ENCODE peak calls at places on chromosomes 11 and 22, in seven cellular contexts. One of them, this sample, is unnamed.

GRCh38 chr22:31247726-31248125 is 35.6 kb downstream of the LIMK2 start:
- DNase-seq in amniotic stem cell: no peak
- DNase-seq in GM12864: no peak
- DNase-seq in non-pigmented ciliary epithelial cell: no peak
- DNase-seq in KG1: no peak
- DNase-seq in activated CD8-positive, alpha-beta memory T cell treated with anti-CD3 and anti-CD28 coated beads, Interleukin-2, amount 10 ng/mL, durations not matched to agents 7 days and 5 days: no peak
- DNase-seq in ACHN: no peak
- DNase-seq in this sample: no peak

GRCh38 chr11:61146413-61146812 is 14.8 kb downstream of the VPS37C start:
- DNase-seq in ACHN: no peak
- DNase-seq in GM12864: no peak
- DNase-seq in KG1: no peak
- DNase-seq in non-pigmented ciliary epithelial cell: no peak
- DNase-seq in amniotic stem cell: no peak
- DNase-seq in activated CD8-positive, alpha-beta memory T cell treated with anti-CD3 and anti-CD28 coated beads, Interleukin-2, amount 10 ng/mL, durations not matched to agents 7 days and 5 days: no peak
- DNase-seq in this sample: no peak

GRCh38 chr11:126229782-126230540 is 18.4 kb downstream of the FAM118B start:
- DNase-seq in GM12864: no peak
- DNase-seq in activated CD8-positive, alpha-beta memory T cell treated with anti-CD3 and anti-CD28 coated beads, Interleukin-2, amount 10 ng/mL, durations not matched to agents 7 days and 5 days: no peak
- DNase-seq in ACHN: no peak
- DNase-seq in amniotic stem cell: no peak
- DNase-seq in KG1: no peak
- DNase-seq in non-pigmented ciliary epithelial cell: no peak
- DNase-seq in this sample: no peak

GRCh38 chr11:81792416-81792815 is 941.2 kb downstream of the FAM181B start:
- DNase-seq in ACHN: no peak
- DNase-seq in non-pigmented ciliary epithelial cell: no peak
- DNase-seq in GM12864: no peak
- DNase-seq in amniotic stem cell: no peak
- DNase-seq in KG1: no peak
- DNase-seq in activated CD8-positive, alpha-beta memory T cell treated with anti-CD3 and anti-CD28 coated beads, Interleukin-2, amount 10 ng/mL, durations not matched to agents 7 days and 5 days: no peak
- DNase-seq in this sample: no peak

GRCh38 chr22:28299760-28300159 is 379.9 kb downstream of the TTC28 start:
- DNase-seq in KG1: no peak
- DNase-seq in activated CD8-positive, alpha-beta memory T cell treated with anti-CD3 and anti-CD28 coated beads, Interleukin-2, amount 10 ng/mL, durations not matched to agents 7 days and 5 days: no peak
- DNase-seq in ACHN: no peak
- DNase-seq in GM12864: no peak
- DNase-seq in non-pigmented ciliary epithelial cell: no peak
- DNase-seq in amniotic stem cell: no peak
- DNase-seq in this sample: no peak

GRCh38 chr11:115286614-115287013 is 217.6 kb downstream of the CADM1 start:
- DNase-seq in ACHN: no peak
- DNase-seq in amniotic stem cell: no peak
- DNase-seq in GM12864: no peak
- DNase-seq in activated CD8-positive, alpha-beta memory T cell treated with anti-CD3 and anti-CD28 coated beads, Interleukin-2, amount 10 ng/mL, durations not matched to agents 7 days and 5 days: no peak
- DNase-seq in KG1: no peak
- DNase-seq in non-pigmented ciliary epithelial cell: no peak
- DNase-seq in this sample: no peak

GRCh38 chr11:10528121-10528520 is 12.9 kb downstream of the RNF141 start:
- DNase-seq in non-pigmented ciliary epithelial cell: no peak
- DNase-seq in GM12864: no peak
- DNase-seq in activated CD8-positive, alpha-beta memory T cell treated with anti-CD3 and anti-CD28 coated beads, Interleukin-2, amount 10 ng/mL, durations not matched to agents 7 days and 5 days: no peak
- DNase-seq in ACHN: no peak
- DNase-seq in amniotic stem cell: no peak
- DNase-seq in KG1: no peak
- DNase-seq in this sample: no peak

GRCh38 chr11:118615996-118616395 is 8.6 kb downstream of the PHLDB1 start:
- DNase-seq in ACHN: no peak
- DNase-seq in non-pigmented ciliary epithelial cell: no peak
- DNase-seq in KG1: no peak
- DNase-seq in activated CD8-positive, alpha-beta memory T cell treated with anti-CD3 and anti-CD28 coated beads, Interleukin-2, amount 10 ng/mL, durations not matched to agents 7 days and 5 days: no peak
- DNase-seq in amniotic stem cell: no peak
- DNase-seq in GM12864: no peak
- DNase-seq in this sample: no peak

GRCh38 chr11:1870721-1871466 is 18.0 kb downstream of the LSP1 start:
- DNase-seq in ACHN: no peak
- DNase-seq in activated CD8-positive, alpha-beta memory T cell treated with anti-CD3 and anti-CD28 coated beads, Interleukin-2, amount 10 ng/mL, durations not matched to agents 7 days and 5 days: peak; percentile 71
- DNase-seq in KG1: no peak
- DNase-seq in GM12864: no peak
- DNase-seq in non-pigmented ciliary epithelial cell: no peak
- DNase-seq in amniotic stem cell: no peak
- DNase-seq in this sample: peak; percentile 36

GRCh38 chr22:37555029-37555428 is 5.3 kb upstream of the CDC42EP1 start:
- DNase-seq in GM12864: no peak
- DNase-seq in amniotic stem cell: no peak
- DNase-seq in ACHN: no peak
- DNase-seq in activated CD8-positive, alpha-beta memory T cell treated with anti-CD3 and anti-CD28 coated beads, Interleukin-2, amount 10 ng/mL, durations not matched to agents 7 days and 5 days: no peak
- DNase-seq in KG1: no peak
- DNase-seq in non-pigmented ciliary epithelial cell: no peak
- DNase-seq in this sample: no peak

GRCh38 chr11:8086001-8086479 is 5.0 kb downstream of the TUB start:
- DNase-seq in GM12864: no peak
- DNase-seq in ACHN: no peak
- DNase-seq in activated CD8-positive, alpha-beta memory T cell treated with anti-CD3 and anti-CD28 coated beads, Interleukin-2, amount 10 ng/mL, durations not matched to agents 7 days and 5 days: no peak
- DNase-seq in amniotic stem cell: no peak
- DNase-seq in non-pigmented ciliary epithelial cell: no peak
- DNase-seq in KG1: no peak
- DNase-seq in this sample: no peak

GRCh38 chr22:28053871-28054621 is 135.0 kb upstream of the PITPNB start:
- DNase-seq in activated CD8-positive, alpha-beta memory T cell treated with anti-CD3 and anti-CD28 coated beads, Interleukin-2, amount 10 ng/mL, durations not matched to agents 7 days and 5 days: no peak
- DNase-seq in non-pigmented ciliary epithelial cell: no peak
- DNase-seq in amniotic stem cell: no peak
- DNase-seq in ACHN: no peak
- DNase-seq in KG1: no peak
- DNase-seq in GM12864: no peak
- DNase-seq in this sample: no peak